ENCODE peak calls at places on chromosomes 6 and 20, in seven cellular contexts. One of them, this sample, is unnamed.

GRCh38 chr20:21520702-21521595 is 7.1 kb upstream of the NKX2-2 start:
- DNase-seq in HCT116: no peak
- DNase-seq in GM23248: peak; percentile 61
- DNase-seq in SK-N-SH: peak; percentile 10
- DNase-seq in OCI-LY7: no peak
- DNase-seq in MM.1S: no peak
- DNase-seq in PC-3: no peak
- DNase-seq in this sample: no peak

GRCh38 chr20:23136893-23137745 is 51.0 kb upstream of the CD93 start:
- DNase-seq in HCT116: no peak
- DNase-seq in MM.1S: no peak
- DNase-seq in GM23248: no peak
- DNase-seq in OCI-LY7: no peak
- DNase-seq in PC-3: no peak
- DNase-seq in SK-N-SH: no peak
- DNase-seq in this sample: peak; percentile 92

GRCh38 chr6:5149891-5150290 is 64.8 kb downstream of the PPP1R3G start:
- DNase-seq in SK-N-SH: no peak
- DNase-seq in GM23248: no peak
- DNase-seq in OCI-LY7: no peak
- DNase-seq in MM.1S: no peak
- DNase-seq in HCT116: no peak
- DNase-seq in PC-3: no peak
- DNase-seq in this sample: no peak

GRCh38 chr6:115444079-115444478 is 616.6 kb downstream of the FRK start:
- DNase-seq in MM.1S: no peak
- DNase-seq in PC-3: no peak
- DNase-seq in OCI-LY7: no peak
- DNase-seq in HCT116: no peak
- DNase-seq in SK-N-SH: peak; percentile 29
- DNase-seq in GM23248: no peak
- DNase-seq in this sample: no peak

GRCh38 chr6:42260424-42260888 is 42.8 kb upstream of the MRPS10 start:
- DNase-seq in HCT116: peak; percentile 83
- DNase-seq in OCI-LY7: peak; percentile 58
- DNase-seq in SK-N-SH: no peak
- DNase-seq in GM23248: no peak
- DNase-seq in PC-3: no peak
- DNase-seq in MM.1S: no peak
- DNase-seq in this sample: no peak

GRCh38 chr6:132736239-132736638 is 21.5 kb downstream of the VNN2 start:
- DNase-seq in GM23248: no peak
- DNase-seq in OCI-LY7: no peak
- DNase-seq in MM.1S: no peak
- DNase-seq in HCT116: no peak
- DNase-seq in PC-3: no peak
- DNase-seq in SK-N-SH: no peak
- DNase-seq in this sample: no peak

GRCh38 chr6:111237757-111238260 is 150.5 kb downstream of the SLC16A10 start:
- DNase-seq in GM23248: peak; percentile 24
- DNase-seq in HCT116: no peak
- DNase-seq in MM.1S: no peak
- DNase-seq in OCI-LY7: no peak
- DNase-seq in SK-N-SH: no peak
- DNase-seq in PC-3: no peak
- DNase-seq in this sample: no peak

GRCh38 chr6:32609731-32610640 is 20.3 kb upstream of the HLA-DRB1 start:
- DNase-seq in PC-3: peak; percentile 98
- DNase-seq in MM.1S: peak; percentile 91
- DNase-seq in OCI-LY7: peak; percentile 94
- DNase-seq in HCT116: peak; percentile 94
- DNase-seq in SK-N-SH: peak; percentile 15
- DNase-seq in GM23248: peak; percentile 87
- DNase-seq in this sample: peak; percentile 61

GRCh38 chr6:168167431-168168315 is 88.7 kb upstream of the FRMD1 start:
- DNase-seq in MM.1S: no peak
- DNase-seq in GM23248: no peak
- DNase-seq in SK-N-SH: no peak
- DNase-seq in PC-3: no peak
- DNase-seq in HCT116: no peak
- DNase-seq in OCI-LY7: no peak
- DNase-seq in this sample: no peak

GRCh38 chr20:13274311-13274965 is 53.4 kb downstream of the ISM1 start:
- DNase-seq in SK-N-SH: no peak
- DNase-seq in HCT116: no peak
- DNase-seq in GM23248: no peak
- DNase-seq in MM.1S: no peak
- DNase-seq in OCI-LY7: no peak
- DNase-seq in PC-3: no peak
- DNase-seq in this sample: no peak

GRCh38 chr6:122145741-122146240 is 253.7 kb upstream of the HSF2 start:
- DNase-seq in MM.1S: no peak
- DNase-seq in PC-3: no peak
- DNase-seq in OCI-LY7: no peak
- DNase-seq in GM23248: no peak
- DNase-seq in HCT116: no peak
- DNase-seq in SK-N-SH: no peak
- DNase-seq in this sample: no peak

GRCh38 chr20:34426026-34426425 is 63.0 kb downstream of the ITCH start:
- DNase-seq in SK-N-SH: no peak
- DNase-seq in GM23248: peak; percentile 56
- DNase-seq in PC-3: no peak
- DNase-seq in OCI-LY7: no peak
- DNase-seq in HCT116: no peak
- DNase-seq in MM.1S: no peak
- DNase-seq in this sample: no peak

GRCh38 chr20:38059832-38060231 is 26.3 kb downstream of the RPRD1B start:
- DNase-seq in SK-N-SH: no peak
- DNase-seq in GM23248: no peak
- DNase-seq in OCI-LY7: no peak
- DNase-seq in PC-3: peak; percentile 94
- DNase-seq in HCT116: no peak
- DNase-seq in MM.1S: no peak
- DNase-seq in this sample: no peak

GRCh38 chr20:36582322-36582721 is 8.9 kb downstream of the TGIF2 start:
- DNase-seq in OCI-LY7: no peak
- DNase-seq in GM23248: no peak
- DNase-seq in HCT116: no peak
- DNase-seq in SK-N-SH: no peak
- DNase-seq in MM.1S: no peak
- DNase-seq in PC-3: no peak
- DNase-seq in this sample: no peak

GRCh38 chr6:26536571-26537159 is 1.5 kb upstream of the HMGN4 start:
- DNase-seq in SK-N-SH: peak; percentile 41
- DNase-seq in PC-3: peak; percentile 19
- DNase-seq in OCI-LY7: peak; percentile 86
- DNase-seq in GM23248: peak; percentile 72
- DNase-seq in HCT116: no peak
- DNase-seq in MM.1S: peak; percentile 78
- DNase-seq in this sample: peak; percentile 43

GRCh38 chr6:128131566-128131965 is 230.7 kb upstream of the THEMIS start:
- DNase-seq in GM23248: peak; percentile 13
- DNase-seq in HCT116: no peak
- DNase-seq in SK-N-SH: no peak
- DNase-seq in PC-3: peak; percentile 44
- DNase-seq in OCI-LY7: no peak
- DNase-seq in MM.1S: no peak
- DNase-seq in this sample: no peak

GRCh38 chr6:131909408-131910218 is 41.6 kb downstream of the CCN2 start:
- DNase-seq in HCT116: peak; percentile 57
- DNase-seq in SK-N-SH: peak; percentile 42
- DNase-seq in OCI-LY7: peak; percentile 79
- DNase-seq in MM.1S: peak; percentile 84
- DNase-seq in GM23248: peak; percentile 72
- DNase-seq in PC-3: peak; percentile 87
- DNase-seq in this sample: peak; percentile 61

GRCh38 chr6:110628330-110628729 is 151.9 kb upstream of the SLC22A16 start:
- DNase-seq in MM.1S: no peak
- DNase-seq in OCI-LY7: no peak
- DNase-seq in GM23248: peak; percentile 85
- DNase-seq in SK-N-SH: no peak
- DNase-seq in PC-3: peak; percentile 63
- DNase-seq in HCT116: no peak
- DNase-seq in this sample: no peak

GRCh38 chr6:88569959-88570358 is 393.5 kb downstream of the RNGTT start:
- DNase-seq in GM23248: no peak
- DNase-seq in MM.1S: no peak
- DNase-seq in SK-N-SH: no peak
- DNase-seq in HCT116: no peak
- DNase-seq in PC-3: no peak
- DNase-seq in OCI-LY7: peak; percentile 33
- DNase-seq in this sample: no peak

GRCh38 chr6:56148488-56149190 is 98.7 kb downstream of the COL21A1 start:
- DNase-seq in OCI-LY7: no peak
- DNase-seq in MM.1S: no peak
- DNase-seq in HCT116: no peak
- DNase-seq in GM23248: no peak
- DNase-seq in PC-3: no peak
- DNase-seq in SK-N-SH: no peak
- DNase-seq in this sample: no peak

GRCh38 chr6:143689852-143690251 is 12.1 kb downstream of the PHACTR2 start:
- DNase-seq in HCT116: no peak
- DNase-seq in PC-3: peak; percentile 40
- DNase-seq in GM23248: no peak
- DNase-seq in MM.1S: no peak
- DNase-seq in SK-N-SH: no peak
- DNase-seq in OCI-LY7: no peak
- DNase-seq in this sample: peak; percentile 69

GRCh38 chr6:33933101-33933500 is 129.3 kb upstream of the MLN start:
- DNase-seq in SK-N-SH: no peak
- DNase-seq in MM.1S: no peak
- DNase-seq in GM23248: no peak
- DNase-seq in OCI-LY7: no peak
- DNase-seq in PC-3: no peak
- DNase-seq in HCT116: no peak
- DNase-seq in this sample: no peak

GRCh38 chr6:163947276-163947675 is 532.8 kb downstream of the QKI start:
- DNase-seq in MM.1S: no peak
- DNase-seq in GM23248: no peak
- DNase-seq in PC-3: no peak
- DNase-seq in OCI-LY7: no peak
- DNase-seq in SK-N-SH: no peak
- DNase-seq in HCT116: no peak
- DNase-seq in this sample: no peak

DNA sequence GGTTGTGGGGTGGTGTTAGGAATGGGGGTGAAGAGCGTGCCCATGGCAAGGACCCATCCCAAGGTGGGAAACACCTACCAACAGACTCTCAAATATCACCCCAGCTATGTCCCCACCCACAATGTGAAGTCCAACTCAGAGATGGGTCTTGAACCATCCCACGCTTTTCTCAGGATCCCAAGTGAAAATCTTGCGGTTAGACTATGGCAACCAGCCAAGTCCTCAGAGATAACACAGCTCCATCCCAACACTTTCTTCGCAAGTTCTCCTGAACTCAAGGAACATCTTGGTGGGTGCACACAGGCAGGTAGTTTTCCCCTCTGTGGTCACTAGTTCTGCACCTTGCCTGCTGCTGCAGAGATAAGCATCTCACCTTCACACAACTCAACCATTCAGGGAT is 116.0 kb downstream of the CDC5L start:
- DNase-seq in GM23248: no peak
- DNase-seq in SK-N-SH: no peak
- DNase-seq in PC-3: no peak
- DNase-seq in MM.1S: no peak
- DNase-seq in OCI-LY7: no peak
- DNase-seq in HCT116: no peak
- DNase-seq in this sample: no peak
- H3K9me2 ChIP-seq in GM23248: no peaks in the 10 kb centered on the region
- H3K9me2 ChIP-seq in SK-N-SH: no peaks in the 10 kb centered on the region
- H3K9me2 ChIP-seq in PC-3: peaks cover 4% of the 10 kb centered on the region
- H3K9me2 ChIP-seq in MM.1S: no peaks in the 10 kb centered on the region
- H3K9me2 ChIP-seq in OCI-LY7: no peaks in the 10 kb centered on the region
- H3K9me2 ChIP-seq in HCT116: no peaks in the 10 kb centered on the region
- H3K9me2 ChIP-seq in this sample: no peaks in the 10 kb centered on the region

DNA sequence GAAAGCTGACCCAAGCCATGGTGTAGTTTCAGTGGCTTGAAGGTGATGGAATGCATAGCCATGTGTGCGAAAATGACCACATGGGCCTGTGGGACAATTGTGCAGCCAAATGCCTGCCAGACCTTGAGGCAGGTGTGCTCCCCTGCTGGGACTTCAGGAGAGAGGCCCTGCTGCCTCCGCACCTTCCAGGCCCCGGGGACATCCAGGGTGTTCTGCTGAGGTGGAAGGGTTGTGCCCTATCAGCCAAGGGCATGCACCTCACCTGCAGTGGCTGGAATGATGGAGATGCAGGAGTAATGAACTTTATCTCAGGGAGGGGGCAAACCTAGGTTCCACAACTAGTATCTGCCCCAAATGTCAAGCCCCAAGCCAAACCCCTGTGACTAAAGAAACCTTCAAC is 44.0 kb downstream of the PRND start:
- DNase-seq in SK-N-SH: no peak
- DNase-seq in GM23248: no peak
- DNase-seq in PC-3: no peak
- DNase-seq in HCT116: no peak
- DNase-seq in OCI-LY7: no peak
- DNase-seq in MM.1S: no peak
- DNase-seq in this sample: no peak
- H3K9me2 ChIP-seq in SK-N-SH: no peaks in the 10 kb centered on the region
- H3K9me2 ChIP-seq in GM23248: no peaks in the 10 kb centered on the region
- H3K9me2 ChIP-seq in PC-3: no peaks in the 10 kb centered on the region
- H3K9me2 ChIP-seq in HCT116: no peaks in the 10 kb centered on the region
- H3K9me2 ChIP-seq in OCI-LY7: no peaks in the 10 kb centered on the region
- H3K9me2 ChIP-seq in MM.1S: no peaks in the 10 kb centered on the region
- H3K9me2 ChIP-seq in this sample: no peaks in the 10 kb centered on the region

DNA sequence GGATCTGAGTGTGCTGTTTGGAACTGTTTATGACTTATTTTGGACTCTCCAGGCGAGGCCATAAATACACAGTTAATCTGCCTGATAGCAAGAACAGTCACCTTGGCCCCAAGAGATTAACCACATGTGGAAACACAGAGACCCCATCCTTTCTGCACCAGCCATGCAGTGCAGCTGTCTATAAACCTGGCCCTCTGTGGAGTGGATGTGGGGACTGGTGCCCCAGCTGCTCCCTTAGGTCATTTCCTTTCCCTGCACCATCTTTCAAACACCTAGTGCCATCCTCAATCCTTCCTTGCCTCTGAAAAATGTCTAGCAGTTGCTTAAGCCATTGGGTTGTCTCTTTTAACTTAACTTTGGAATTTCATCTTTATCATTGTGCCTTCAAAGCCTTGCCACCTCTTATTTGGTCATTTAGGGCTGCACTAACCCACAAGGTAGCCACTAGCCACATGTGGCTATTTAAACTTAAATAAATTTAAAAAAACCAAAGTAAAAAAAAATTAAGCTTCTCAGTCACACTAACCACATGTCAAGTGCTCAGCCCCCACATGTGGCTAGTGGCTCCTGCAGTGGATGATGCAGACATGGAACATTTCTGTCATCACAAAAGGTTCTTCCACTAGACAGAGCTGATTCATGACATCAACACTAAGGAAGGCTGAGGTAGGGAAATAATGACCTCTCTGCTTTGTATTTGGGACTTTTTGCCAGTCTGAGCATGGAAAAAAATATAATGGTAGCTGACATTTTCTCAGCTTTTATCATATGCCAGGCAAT is 172.8 kb upstream of the FERMT1 start:
- DNase-seq in OCI-LY7: no peak
- DNase-seq in GM23248: no peak
- DNase-seq in MM.1S: no peak
- DNase-seq in PC-3: no peak
- DNase-seq in SK-N-SH: no peak
- DNase-seq in HCT116: no peak
- DNase-seq in this sample: no peak
- H3K9me2 ChIP-seq in OCI-LY7: no peaks in the 10 kb centered on the region
- H3K9me2 ChIP-seq in GM23248: no peaks in the 10 kb centered on the region
- H3K9me2 ChIP-seq in MM.1S: no peaks in the 10 kb centered on the region
- H3K9me2 ChIP-seq in PC-3: no peaks in the 10 kb centered on the region
- H3K9me2 ChIP-seq in SK-N-SH: no peaks in the 10 kb centered on the region
- H3K9me2 ChIP-seq in HCT116: no peaks in the 10 kb centered on the region
- H3K9me2 ChIP-seq in this sample: no peaks in the 10 kb centered on the region

GRCh38 chr6:43347444-43347843 is 22.0 kb downstream of the ZNF318 start:
- DNase-seq in OCI-LY7: no peak
- DNase-seq in MM.1S: no peak
- DNase-seq in SK-N-SH: no peak
- DNase-seq in HCT116: no peak
- DNase-seq in GM23248: no peak
- DNase-seq in PC-3: no peak
- DNase-seq in this sample: no peak
- H3K9me2 ChIP-seq in OCI-LY7: no peaks in the 10 kb centered on the region
- H3K9me2 ChIP-seq in MM.1S: no peaks in the 10 kb centered on the region
- H3K9me2 ChIP-seq in SK-N-SH: no peaks in the 10 kb centered on the region
- H3K9me2 ChIP-seq in HCT116: no peaks in the 10 kb centered on the region
- H3K9me2 ChIP-seq in GM23248: no peaks in the 10 kb centered on the region
- H3K9me2 ChIP-seq in PC-3: no peaks in the 10 kb centered on the region
- H3K9me2 ChIP-seq in this sample: no peaks in the 10 kb centered on the region